ENCODE peak calls at places on chromosomes 4 and X, in five cellular contexts. M is transverse colon, Z is adipocyte, P is K562, K is NT2/D1. U is an unnamed sample. For H3K9me3 and H3K27me3, the result is how much of the 10 kb centered on the place peaks cover.

GRCh38 chr4:145909331-145909730 is 29.3 kb downstream of the ZNF827 start:
- DNase-seq in M (peak), Z (no peak), P (peak), K (no peak), U (no peak)

GRCh38 chrX:125404667-125405160 is 85.0 kb downstream of the TEX13C start:
- DNase-seq in M (no peak), Z (no peak), P (peak), K (no peak), U (no peak)

GRCh38 chr4:72444104-72444503 is 124.9 kb downstream of the ADAMTS3 start:
- DNase-seq in M (no peak), Z (no peak), P (no peak), K (no peak), U (no peak)

GRCh38 chr4:16642897-16643296 is 255.5 kb downstream of the LDB2 start:
- DNase-seq in M (no peak), Z (no peak), P (peak), K (no peak), U (no peak)

GRCh38 chrX:13194291-13195103 is 125.4 kb downstream of the ATXN3L start:
- DNase-seq in M (no peak), Z (no peak), P (no peak), K (no peak), U (no peak)

GRCh38 chr4:169005453-169006099 is 4.5 kb downstream of the CBR4 start:
- DNase-seq in M (no peak), Z (peak), P (no peak), K (no peak), U (no peak)

GRCh38 chr4:44725166-44725565 is 1.2 kb downstream of the GNPDA2 start:
- DNase-seq in M (no peak), Z (peak), P (no peak), K (no peak), U (no peak)

GRCh38 chrX:95318882-95319281 is 1365.8 kb upstream of the DIAPH2 start:
- DNase-seq in M (no peak), Z (no peak), P (peak), K (peak), U (peak)

GRCh38 chrX:136750364-136750763 is 30.4 kb downstream of the ARHGEF6 start:
- DNase-seq in M (no peak), Z (no peak), P (no peak), K (no peak), U (no peak)

GRCh38 chrX:19790829-19791228 is 96.6 kb downstream of the SH3KBP1 start:
- DNase-seq in M (no peak), Z (no peak), P (no peak), K (no peak), U (no peak)

GRCh38 chrX:137427813-137428212 is 138.1 kb upstream of the ZIC3 start:
- DNase-seq in M (no peak), Z (peak), P (no peak), K (no peak), U (peak)

GRCh38 chr4:32258986-32259385 is 1538.8 kb downstream of the PCDH7 start:
- DNase-seq in M (no peak), Z (no peak), P (no peak), K (no peak), U (no peak)

GRCh38 chrX:2334237-2334636 is 166.5 kb downstream of the DHRSX start:
- DNase-seq in M (no peak), Z (no peak), P (no peak), K (no peak), U (no peak)

GRCh38 chr4:176898791-176899190 is 106.1 kb upstream of the VEGFC start:
- DNase-seq in M (no peak), Z (no peak), P (no peak), K (no peak), U (no peak)

GRCh38 chrX:81876437-81876836 is 674.5 kb downstream of the SH3BGRL start:
- DNase-seq in M (no peak), Z (no peak), P (no peak), K (no peak), U (no peak)

GRCh38 chrX:81875800-81876199 is 673.9 kb downstream of the SH3BGRL start:
- DNase-seq in M (no peak), Z (no peak), P (no peak), K (no peak), U (no peak)

GRCh38 chrX:81868979-81869378 is 667.1 kb downstream of the SH3BGRL start:
- DNase-seq in M (no peak), Z (no peak), P (no peak), K (no peak), U (no peak)

GRCh38 chrX:81874807-81875206 is 672.9 kb downstream of the SH3BGRL start:
- DNase-seq in M (no peak), Z (no peak), P (no peak), K (no peak), U (no peak)
- H3K9me3 ChIP-seq in M (under half), Z (under half), P (under half), K (under half), U (under half)

GRCh38 chrX:111090458-111090857 is 5.5 kb upstream of the PAK3 start:
- DNase-seq in M (no peak), Z (no peak), P (peak), K (no peak), U (no peak)
- H3K27me3 ChIP-seq in M (under half), Z (half or more), P (under half), K (under half), U (under half)

GRCh38 chr4:20046931-20047677 is 204.6 kb upstream of the SLIT2 start:
- DNase-seq in M (no peak), Z (peak), P (no peak), K (no peak), U (no peak)
- H3K9me3 ChIP-seq in M (under half), Z (under half), P (under half), K (under half), U (under half)

DNA sequence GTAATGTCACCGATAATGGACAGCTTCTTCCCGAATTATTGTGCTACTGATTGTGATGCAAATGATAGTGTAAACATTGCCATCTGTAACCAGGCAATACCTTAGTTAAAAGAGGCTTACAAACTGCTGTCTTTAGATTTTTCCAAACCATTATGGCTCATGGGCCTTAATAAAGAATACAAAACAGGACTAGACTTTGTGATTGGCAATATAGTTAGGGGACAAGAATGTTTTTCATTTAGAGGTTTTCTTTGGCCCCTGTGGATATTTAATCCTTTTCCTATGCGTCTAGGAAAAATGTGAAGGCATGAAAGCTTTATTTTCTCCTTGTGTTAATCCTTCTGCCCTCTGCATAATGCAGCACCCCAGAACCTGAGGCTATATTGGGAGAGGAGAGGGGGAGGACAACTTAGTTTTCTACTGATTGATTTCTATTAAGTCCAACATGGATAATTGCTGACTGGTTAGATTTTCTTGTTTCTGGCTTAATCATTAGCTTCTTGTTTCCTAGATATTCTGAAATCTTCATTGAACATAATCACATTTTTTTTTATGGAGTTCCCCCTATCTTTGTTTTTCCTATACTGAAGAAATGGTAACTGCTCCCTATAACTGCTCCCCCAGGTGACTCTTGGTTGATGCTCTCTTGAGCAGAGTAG is 1.9 kb downstream of the PRPS1 start:
- DNase-seq in M (no peak), Z (no peak), P (no peak), K (no peak), U (peak)
- H3K27me3 ChIP-seq in M (under half), Z (under half), P (under half), K (under half), U (under half)

GRCh38 chrX:78456909-78457308 is 129.5 kb upstream of the CYSLTR1 start:
- DNase-seq in M (no peak), Z (no peak), P (no peak), K (no peak), U (no peak)
- H3K9me3 ChIP-seq in M (under half), Z (under half), P (under half), K (under half), U (under half)

GRCh38 chr4:182764642-182765041 is 152.5 kb downstream of the DCTD start:
- DNase-seq in M (no peak), Z (no peak), P (no peak), K (no peak), U (no peak)
- H3K27me3 ChIP-seq in M (under half), Z (under half), P (under half), K (under half), U (under half)

GRCh38 chr4:98618670-98619069 is 39.7 kb downstream of the TSPAN5 start:
- DNase-seq in M (no peak), Z (no peak), P (no peak), K (no peak), U (no peak)

GRCh38 chr4:98615991-98616390 is 42.4 kb downstream of the TSPAN5 start:
- DNase-seq in M (no peak), Z (no peak), P (no peak), K (no peak), U (no peak)

GRCh38 chr4:98619197-98619596 is 39.2 kb downstream of the TSPAN5 start:
- DNase-seq in M (no peak), Z (no peak), P (no peak), K (no peak), U (no peak)

GRCh38 chr4:98620087-98620784 is 38.2 kb downstream of the TSPAN5 start:
- DNase-seq in M (no peak), Z (no peak), P (no peak), K (no peak), U (no peak)

DNA sequence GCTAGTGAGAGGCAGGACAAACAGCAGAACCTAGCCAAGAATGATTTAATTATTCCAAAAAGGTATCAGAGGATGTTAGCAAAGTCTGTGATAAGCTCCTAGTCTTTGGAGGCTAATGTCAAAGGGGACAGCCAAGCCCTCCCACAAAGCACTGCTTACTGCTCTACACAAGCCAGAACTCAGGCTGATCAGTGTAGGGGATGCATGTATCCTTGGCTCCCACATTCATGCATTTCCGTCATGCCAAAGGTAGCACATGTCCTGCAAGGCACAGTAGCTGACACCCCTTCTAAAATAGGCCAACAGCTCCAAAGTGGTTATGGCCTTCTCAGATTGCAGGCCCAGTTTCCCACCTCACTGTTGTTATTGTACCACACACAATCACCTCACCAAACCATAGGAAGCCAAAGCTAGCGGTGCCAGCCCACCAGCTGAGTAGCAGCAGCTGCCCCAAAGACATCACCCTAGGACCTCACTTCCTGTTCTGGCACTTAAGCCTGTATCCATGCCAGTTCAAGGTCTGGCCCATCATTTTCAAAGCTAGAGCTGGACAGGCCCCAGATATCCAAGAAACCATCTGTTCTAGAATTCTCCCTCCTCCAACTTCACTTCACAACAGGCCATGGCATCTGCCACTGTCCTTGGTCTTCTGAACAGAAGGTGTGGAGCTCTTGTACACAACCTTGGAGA is 40.9 kb downstream of the TSPAN5 start:
- DNase-seq in M (no peak), Z (no peak), P (no peak), K (no peak), U (no peak)
- H3K9me3 ChIP-seq in M (under half), Z (under half), P (under half), K (under half), U (under half)

GRCh38 chrX:122504026-122504425 is 680.1 kb upstream of the GRIA3 start:
- DNase-seq in M (no peak), Z (no peak), P (no peak), K (no peak), U (no peak)
- H3K27me3 ChIP-seq in M (under half), Z (under half), P (under half), K (under half), U (under half)

GRCh38 chrX:106331606-106332005 is 163.5 kb downstream of the PWWP3B start:
- DNase-seq in M (no peak), Z (no peak), P (no peak), K (no peak), U (no peak)
- H3K9me3 ChIP-seq in M (under half), Z (under half), P (under half), K (under half), U (under half)

GRCh38 chr4:148437439-148437838 is 4.8 kb downstream of the NR3C2 start:
- DNase-seq in M (no peak), Z (no peak), P (no peak), K (no peak), U (no peak)

GRCh38 chr4:148434075-148434773 is 8.0 kb downstream of the NR3C2 start:
- DNase-seq in M (no peak), Z (no peak), P (no peak), K (no peak), U (no peak)

GRCh38 chr4:148435654-148436406 is 6.4 kb downstream of the NR3C2 start:
- DNase-seq in M (no peak), Z (no peak), P (no peak), K (no peak), U (no peak)

GRCh38 chr4:148438047-148438446 is 4.2 kb downstream of the NR3C2 start:
- DNase-seq in M (no peak), Z (no peak), P (no peak), K (no peak), U (no peak)

DNA sequence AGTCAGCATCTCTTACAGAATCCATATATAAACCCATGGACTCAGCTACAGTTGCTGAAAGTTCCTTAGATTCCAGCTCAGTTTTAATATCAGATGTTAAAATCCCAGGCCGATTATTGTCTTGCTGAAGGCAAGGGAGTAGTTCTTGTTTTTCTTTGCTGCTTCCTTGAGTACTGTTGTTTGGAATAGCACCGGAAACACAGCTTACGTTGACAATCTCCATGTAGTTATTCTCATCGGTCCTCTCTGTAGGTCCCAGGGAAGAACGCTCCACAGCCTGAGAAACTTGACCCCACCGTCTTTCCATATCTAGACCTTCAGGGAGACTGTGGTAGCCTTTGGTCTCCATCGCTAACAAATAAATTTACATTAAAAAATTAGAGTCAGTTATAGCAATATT is 5.7 kb downstream of the NR3C2 start:
- DNase-seq in M (no peak), Z (no peak), P (no peak), K (no peak), U (no peak)
- H3K27me3 ChIP-seq in M (under half), Z (under half), P (under half), K (under half), U (under half)

U was measured in HAP-1.